ENCODE peak calls at places on chromosome 6, in six cellular contexts. W is brain microvascular endothelial cell, A is astrocyte of the spinal cord, F is AG09309, X is fibroblast of mammary gland, K is uterus. E is an unnamed sample.

GRCh38 chr6:56497691-56498090 is 145.0 kb downstream of the DST start:
- DNase-seq in W (no peak), A (no peak), F (no peak), X (no peak), K (peak), E (no peak)

GRCh38 chr6:131643262-131643631 is 6.1 kb downstream of the ENPP3 start:
- DNase-seq in W (no peak), A (peak), F (no peak), X (peak), K (no peak), E (no peak)

GRCh38 chr6:146269482-146269881 is 240.6 kb downstream of the GRM1 start:
- DNase-seq in W (no peak), A (no peak), F (no peak), X (no peak), K (no peak), E (no peak)

GRCh38 chr6:34103321-34103720 is 42.6 kb downstream of the GRM4 start:
- DNase-seq in W (no peak), A (no peak), F (no peak), X (no peak), K (no peak), E (no peak)

GRCh38 chr6:30152019-30152673 is 8.9 kb downstream of the TRIM10 start:
- DNase-seq in W (no peak), A (no peak), F (no peak), X (no peak), K (no peak), E (no peak)

GRCh38 chr6:111985202-111985731 is 68.6 kb upstream of the CCN6 start:
- DNase-seq in W (peak), A (peak), F (peak), X (peak), K (no peak), E (peak)

GRCh38 chr6:167122827-167123657 is at the start of gene CCR6:
- DNase-seq in W (no peak), A (no peak), F (no peak), X (no peak), K (no peak), E (no peak)

GRCh38 chr6:18388942-18389341 is 1.8 kb downstream of the RNF144B start:
- DNase-seq in W (peak), A (peak), F (peak), X (peak), K (no peak), E (peak)

GRCh38 chr6:37930288-37931075 is 111.0 kb downstream of the ZFAND3 start:
- DNase-seq in W (no peak), A (no peak), F (no peak), X (no peak), K (no peak), E (no peak)

GRCh38 chr6:135162678-135163439 is 18.2 kb upstream of the MYB start:
- DNase-seq in W (no peak), A (peak), F (no peak), X (peak), K (no peak), E (no peak)

GRCh38 chr6:166744654-166745134 is 117.6 kb upstream of the RPS6KA2 start:
- DNase-seq in W (no peak), A (no peak), F (no peak), X (no peak), K (no peak), E (no peak)

GRCh38 chr6:13372688-13373487 is 44.6 kb upstream of the TBC1D7 start:
- DNase-seq in W (no peak), A (no peak), F (no peak), X (no peak), K (no peak), E (no peak)

GRCh38 chr6:3835055-3835731 is 14.0 kb upstream of the FAM50B start:
- DNase-seq in W (no peak), A (no peak), F (no peak), X (peak), K (no peak), E (no peak)

GRCh38 chr6:30061766-30062458 is 847 bp downstream of the POLR1H start:
- DNase-seq in W (no peak), A (peak), F (no peak), X (peak), K (peak), E (no peak)

GRCh38 chr6:47061631-47062300 is 19.6 kb upstream of the ADGRF1 start:
- DNase-seq in W (peak), A (no peak), F (no peak), X (peak), K (no peak), E (no peak)

GRCh38 chr6:22024973-22025467 is 271.8 kb downstream of the PRL start:
- DNase-seq in W (no peak), A (no peak), F (no peak), X (no peak), K (no peak), E (no peak)

GRCh38 chr6:112690497-112691202 is 343.5 kb downstream of the RFPL4B start:
- DNase-seq in W (no peak), A (no peak), F (peak), X (peak), K (no peak), E (no peak)

GRCh38 chr6:1202201-1202600 is 109.7 kb upstream of the FOXQ1 start:
- DNase-seq in W (no peak), A (no peak), F (no peak), X (no peak), K (no peak), E (no peak)

GRCh38 chr6:2168480-2168879 is 76.9 kb downstream of the GMDS start:
- DNase-seq in W (no peak), A (peak), F (no peak), X (no peak), K (no peak), E (no peak)

GRCh38 chr6:116557863-116558262 is 4.3 kb downstream of the CALHM4 start:
- DNase-seq in W (peak), A (peak), F (peak), X (peak), K (no peak), E (peak)

GRCh38 chr6:113879186-113880096 is 22.3 kb downstream of the MARCKS start:
- DNase-seq in W (peak), A (peak), F (peak), X (peak), K (peak), E (no peak)

GRCh38 chr6:5128351-5128750 is 43.2 kb downstream of the PPP1R3G start:
- DNase-seq in W (no peak), A (no peak), F (no peak), X (no peak), K (no peak), E (no peak)

GRCh38 chr6:39090036-39090435 is 24.9 kb downstream of the SAYSD1 start:
- DNase-seq in W (no peak), A (no peak), F (no peak), X (no peak), K (no peak), E (no peak)

GRCh38 chr6:29964904-29965872 is 22.9 kb downstream of the HLA-A start:
- DNase-seq in W (peak), A (peak), F (peak), X (peak), K (peak), E (peak)

GRCh38 chr6:145015739-145016558 is 719.4 kb downstream of the EPM2A start:
- DNase-seq in W (peak), A (peak), F (peak), X (peak), K (no peak), E (peak)

GRCh38 chr6:111589366-111589765 is 16.3 kb downstream of the TRAF3IP2 start:
- DNase-seq in W (peak), A (peak), F (peak), X (peak), K (peak), E (no peak)

GRCh38 chr6:27495386-27496135 is 22.7 kb upstream of the ZNF184 start:
- DNase-seq in W (peak), A (peak), F (peak), X (peak), K (peak), E (peak)

GRCh38 chr6:13203145-13203544 is 125.2 kb downstream of the TBC1D7 start:
- DNase-seq in W (no peak), A (no peak), F (no peak), X (no peak), K (no peak), E (no peak)

GRCh38 chr6:158040051-158040803 is 58.6 kb downstream of the SYNJ2 start:
- DNase-seq in W (peak), A (peak), F (peak), X (peak), K (peak), E (peak)

GRCh38 chr6:5096482-5096881 is 11.3 kb downstream of the PPP1R3G start:
- DNase-seq in W (no peak), A (no peak), F (no peak), X (no peak), K (no peak), E (no peak)

GRCh38 chr6:96990462-96990861 is 65.9 kb downstream of the KLHL32 start:
- DNase-seq in W (no peak), A (no peak), F (no peak), X (no peak), K (no peak), E (no peak)

GRCh38 chr6:130138116-130138908 is 84.4 kb downstream of the SAMD3 start:
- DNase-seq in W (no peak), A (no peak), F (no peak), X (no peak), K (no peak), E (no peak)

GRCh38 chr6:109197061-109197460 is 101.8 kb downstream of the CEP57L1 start:
- DNase-seq in W (no peak), A (no peak), F (no peak), X (no peak), K (no peak), E (no peak)

GRCh38 chr6:128464790-128465189 is 55.6 kb downstream of the PTPRK start:
- DNase-seq in W (no peak), A (peak), F (no peak), X (no peak), K (no peak), E (no peak)

GRCh38 chr6:30219244-30219643 is 6.0 kb upstream of the TRIM26 start:
- DNase-seq in W (peak), A (peak), F (no peak), X (peak), K (no peak), E (no peak)

GRCh38 chr6:167849846-167850459 is 23.2 kb downstream of the AFDN start:
- DNase-seq in W (no peak), A (no peak), F (no peak), X (no peak), K (no peak), E (no peak)

GRCh38 chr6:31386977-31387376 is 16.4 kb upstream of the MICA start:
- DNase-seq in W (no peak), A (no peak), F (no peak), X (no peak), K (no peak), E (no peak)

GRCh38 chr6:153125032-153125431 is 6.0 kb downstream of the RGS17 start:
- DNase-seq in W (no peak), A (no peak), F (no peak), X (no peak), K (no peak), E (no peak)

GRCh38 chr6:158226655-158227512 is 58.7 kb downstream of the GTF2H5 start:
- DNase-seq in W (no peak), A (no peak), F (no peak), X (no peak), K (no peak), E (no peak)

GRCh38 chr6:74066168-74066871 is 370.3 kb downstream of the CD109 start:
- DNase-seq in W (peak), A (peak), F (no peak), X (peak), K (no peak), E (no peak)
- H3K4me3 ChIP-seq in W (no peak), A (no peak), F (no peak), X (no peak), K (no peak), E (no peak)

GRCh38 chr6:50087231-50087954 is 37.7 kb upstream of the DEFB112 start:
- DNase-seq in W (peak), A (peak), F (no peak), X (peak), K (no peak), E (peak)
- TF ChIP-seq CTCF in W (peak), A (no peak), F (peak), X (no peak), K (no peak), E (no peak)

GRCh38 chr6:15518057-15518456 is 144.8 kb downstream of the DTNBP1 start:
- DNase-seq in W (no peak), A (no peak), F (no peak), X (no peak), K (no peak), E (no peak)

GRCh38 chr6:15520616-15521203 is 142.1 kb downstream of the DTNBP1 start:
- DNase-seq in W (no peak), A (no peak), F (no peak), X (no peak), K (peak), E (no peak)

GRCh38 chr6:15519681-15520080 is 143.1 kb downstream of the DTNBP1 start:
- DNase-seq in W (no peak), A (no peak), F (no peak), X (no peak), K (no peak), E (no peak)

GRCh38 chr6:15517600-15517999 is 145.2 kb downstream of the DTNBP1 start:
- DNase-seq in W (no peak), A (no peak), F (no peak), X (no peak), K (no peak), E (no peak)

DNA sequence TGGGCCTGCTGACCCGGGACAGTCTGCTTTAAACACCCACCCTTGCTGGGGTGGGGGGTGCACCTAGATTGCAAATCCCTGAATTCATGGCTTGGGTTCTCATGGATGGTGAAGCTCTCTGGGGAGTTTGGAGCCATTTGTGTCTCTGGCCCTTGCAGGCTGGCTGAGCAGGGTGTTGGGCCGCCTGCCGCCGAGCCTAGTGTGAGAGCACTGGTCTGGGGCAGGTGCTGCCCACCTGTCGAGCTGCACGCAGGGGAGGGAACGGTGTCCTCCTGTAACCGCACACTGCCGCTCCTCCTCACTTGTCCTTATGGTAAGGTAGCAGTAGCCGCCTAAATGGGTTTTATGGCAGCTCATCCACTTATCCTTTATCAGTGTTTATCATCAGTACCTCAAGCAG is 143.9 kb downstream of the DTNBP1 start:
- DNase-seq in W (no peak), A (no peak), F (no peak), X (no peak), K (no peak), E (no peak)
- H3K4me3 ChIP-seq in W (no peak), A (no peak), F (no peak), X (no peak), K (no peak), E (no peak)

GRCh38 chr6:35298625-35299140 is 1.1 kb downstream of the DEF6 start:
- DNase-seq in W (no peak), A (no peak), F (no peak), X (no peak), K (no peak), E (no peak)

GRCh38 chr6:35296931-35297330 is 687 bp upstream of the DEF6 start:
- DNase-seq in W (no peak), A (no peak), F (no peak), X (no peak), K (no peak), E (no peak)

GRCh38 chr6:35299674-35300073 is 2.1 kb downstream of the DEF6 start:
- DNase-seq in W (no peak), A (no peak), F (no peak), X (no peak), K (no peak), E (no peak)

GRCh38 chr6:35295521-35296315 is 1.9 kb upstream of the DEF6 start:
- DNase-seq in W (no peak), A (no peak), F (no peak), X (no peak), K (no peak), E (no peak)

GRCh38 chr6:35297541-35298481 is at the start of gene DEF6:
- DNase-seq in W (peak), A (peak), F (peak), X (peak), K (peak), E (peak)
- TF ChIP-seq CTCF in W (peak), A (peak), F (peak), X (peak), K (peak), E (peak)

E was measured in AG04449.